ENCODE peak calls at places on chromosome 3, in four cellular contexts. P is fibroblast of lung, V is body of pancreas, U is GM06990. R is an unnamed sample. For H3K36me3, the result is how much of the 10 kb centered on the place peaks cover.

GRCh38 chr3:46368569-46368968 is 2.2 kb upstream of the CCR5 start:
- DNase-seq in V (peak), U (peak), P (no peak), R (no peak)

GRCh38 chr3:152405915-152406802 is 137.4 kb downstream of the MBNL1 start:
- DNase-seq in V (peak), P (peak), U (no peak), R (peak)

GRCh38 chr3:182618085-182618732 is 175.1 kb upstream of the ATP11B start:
- DNase-seq in P (peak), V (no peak), U (no peak), R (peak)

GRCh38 chr3:13400114-13400696 is 19.9 kb downstream of the NUP210 start:
- DNase-seq in V (no peak), U (no peak), P (no peak), R (no peak)

GRCh38 chr3:182889948-182890629 is 90.2 kb downstream of the DCUN1D1 start:
- DNase-seq in P (peak), V (no peak), U (no peak), R (peak)

GRCh38 chr3:60090536-60090935 is 1040.7 kb upstream of the CFAP20DC start:
- DNase-seq in U (no peak), V (no peak), P (no peak), R (no peak)

GRCh38 chr3:38829404-38829803 is 13.4 kb upstream of the SCN10A start:
- DNase-seq in U (no peak), P (peak), V (peak), R (peak)

GRCh38 chr3:189269356-189269755 is 97.6 kb downstream of the TPRG1 start:
- DNase-seq in P (no peak), V (no peak), U (no peak), R (peak)

GRCh38 chr3:184788751-184789150 is 23.2 kb upstream of the VPS8 start:
- DNase-seq in P (no peak), U (no peak), V (no peak), R (peak)

GRCh38 chr3:106824856-106825255 is 552.4 kb upstream of the CCDC54 start:
- DNase-seq in V (no peak), P (peak), U (no peak), R (peak)

GRCh38 chr3:47588587-47588986 is 9.9 kb upstream of the CSPG5 start:
- DNase-seq in U (no peak), P (no peak), V (no peak), R (no peak)
- H3K36me3 ChIP-seq in U (under half), P (under half), V (under half), R (under half)

GRCh38 chr3:181417748-181418147 is 294.0 kb upstream of the SOX2 start:
- DNase-seq in U (no peak), V (no peak), P (no peak), R (peak)

GRCh38 chr3:181418249-181418648 is 293.5 kb upstream of the SOX2 start:
- DNase-seq in V (no peak), U (no peak), P (no peak), R (no peak)
- H3K4me3 ChIP-seq in V (no peak), U (no peak), P (no peak), R (no peak)

GRCh38 chr3:141366285-141367037 is 1.8 kb upstream of the ZBTB38 start:
- DNase-seq in P (peak), U (no peak), V (peak), R (peak)
- TF ChIP-seq CTCF in P (peak), U (no peak), V (no peak), R (no peak)

GRCh38 chr3:16504242-16504641 is 9.3 kb downstream of the RFTN1 start:
- DNase-seq in U (peak), V (no peak), P (peak), R (no peak)
- H3K36me3 ChIP-seq in U (under half), V (under half), P (under half), R (under half)

GRCh38 chr3:128804017-128804816 is 75.2 kb upstream of the ACAD9 start:
- DNase-seq in U (peak), V (no peak), P (peak), R (no peak)
- H3K4me3 ChIP-seq in U (peak), V (no peak), P (no peak), R (no peak)